ENCODE peak calls at places on chromosomes 3 and 15, in nine cellular contexts. A is A549, K is osteoblast, G is left lung, H is brain microvascular endothelial cell, U is HCT116, X is choroid plexus epithelial cell, V is body of pancreas, Y is coronary artery. Q is an unnamed sample.

GRCh38 chr3:37779289-37780152 is 82.2 kb upstream of the CTDSPL start:
- DNase-seq in G (no peak), U (peak; percentile 69), A (peak; percentile 85), Y (no peak), K (peak; percentile 83), X (peak; percentile 94), H (peak; percentile 51), V (peak; percentile 52), Q (peak; percentile 83)

GRCh38 chr3:7565574-7565973 is 704.7 kb downstream of the GRM7 start:
- DNase-seq in G (no peak), A (no peak), X (no peak), K (no peak), Y (no peak), V (no peak), H (no peak), U (no peak), Q (peak; percentile 4)

GRCh38 chr3:164332856-164333802 is 745.2 kb downstream of the SI start:
- DNase-seq in Y (no peak), A (no peak), K (no peak), U (no peak), X (peak; percentile 20), G (no peak), V (no peak), H (peak; percentile 13), Q (no peak)

GRCh38 chr3:156135921-156136655 is 15.7 kb downstream of the KCNAB1 start:
- DNase-seq in Y (no peak), G (no peak), K (no peak), V (no peak), U (no peak), X (no peak), A (peak; percentile 12), H (no peak), Q (peak; percentile 10)

GRCh38 chr15:45921978-45922377 is 287.1 kb downstream of the SQOR start:
- DNase-seq in K (no peak), H (no peak), A (no peak), U (no peak), X (no peak), V (no peak), Y (no peak), G (no peak), Q (no peak)

GRCh38 chr3:140420621-140421357 is 257.1 kb upstream of the TRIM42 start:
- DNase-seq in H (peak; percentile 71), U (no peak), G (no peak), V (peak; percentile 63), K (no peak), Y (no peak), A (peak; percentile 8), X (peak; percentile 77), Q (peak; percentile 48)

GRCh38 chr3:110419096-110419495 is 652.5 kb upstream of the NECTIN3 start:
- DNase-seq in K (no peak), H (no peak), V (no peak), A (peak; percentile 47), G (no peak), U (no peak), X (peak; percentile 21), Y (no peak), Q (no peak)

GRCh38 chr3:114904633-114905032 is 242.5 kb downstream of the ZBTB20 start:
- DNase-seq in H (no peak), G (no peak), A (no peak), K (no peak), X (no peak), V (no peak), U (no peak), Y (no peak), Q (no peak)

GRCh38 chr3:9793161-9793781 is 389 bp downstream of the ARPC4 start:
- DNase-seq in A (peak; percentile 61), U (no peak), V (no peak), X (peak; percentile 64), Y (no peak), H (peak; percentile 40), G (peak; percentile 58), K (peak; percentile 89), Q (peak; percentile 51)

GRCh38 chr3:69161587-69162196 is 39.3 kb upstream of the LMOD3 start:
- DNase-seq in U (peak; percentile 41), A (peak; percentile 42), H (peak; percentile 51), K (no peak), V (peak; percentile 35), X (peak; percentile 76), Y (no peak), G (no peak), Q (peak; percentile 63)

GRCh38 chr3:119357190-119357589 is 63.0 kb downstream of the ARHGAP31 start:
- DNase-seq in U (no peak), Y (no peak), G (peak; percentile 53), H (no peak), A (no peak), V (no peak), K (no peak), X (peak; percentile 45), Q (no peak)

GRCh38 chr3:27978440-27978839 is 256.3 kb upstream of the EOMES start:
- DNase-seq in H (no peak), K (no peak), A (no peak), X (no peak), V (no peak), U (no peak), G (no peak), Y (no peak), Q (peak; percentile 40)

GRCh38 chr3:138148503-138148902 is 16.3 kb upstream of the A4GNT start:
- DNase-seq in Y (no peak), V (no peak), A (no peak), G (no peak), H (no peak), X (peak; percentile 28), U (no peak), K (peak; percentile 38), Q (peak; percentile 8)

GRCh38 chr15:74798388-74799254 is 14.0 kb upstream of the LMAN1L start:
- DNase-seq in X (no peak), H (no peak), G (no peak), V (peak; percentile 91), U (no peak), Y (no peak), A (no peak), K (peak; percentile 62), Q (no peak)

GRCh38 chr15:73386238-73386637 is 17.5 kb upstream of the HCN4 start:
- DNase-seq in A (no peak), V (no peak), U (no peak), H (no peak), G (no peak), Y (no peak), X (no peak), K (peak; percentile 55), Q (no peak)

DNA sequence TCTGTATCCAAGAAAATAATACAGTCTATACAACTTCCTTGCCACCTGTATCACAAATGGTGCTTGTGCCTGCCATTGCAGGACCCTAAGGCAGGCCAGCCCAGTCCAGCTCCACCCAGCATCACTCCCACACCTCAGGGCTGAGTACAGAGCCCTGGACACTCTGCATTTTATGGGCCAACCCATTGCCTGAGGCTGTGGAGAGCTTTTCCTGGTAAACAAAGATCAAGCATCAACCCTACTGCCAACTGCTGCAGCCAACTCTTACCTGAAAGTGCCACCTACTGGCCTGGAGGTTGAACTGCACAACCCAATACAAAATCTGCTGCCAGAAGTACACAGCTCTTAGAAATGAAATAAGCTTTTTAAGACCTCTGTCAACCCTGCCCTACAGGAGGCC is 1082.2 kb downstream of the NAALADL2 start:
- DNase-seq in U (no peak), G (no peak), H (no peak), A (peak; percentile 6), Y (no peak), X (peak; percentile 24), K (no peak), V (no peak), Q (peak; percentile 20)
- TF ChIP-seq CTCF in U (peak; percentile 47), G (no peak), H (peak; percentile 59), A (no peak), Y (no peak), X (peak; percentile 47), K (peak; percentile 23), V (no peak), Q (peak; percentile 47)

GRCh38 chr15:100942656-100943055 is 23.5 kb downstream of the LRRK1 start:
- DNase-seq in Y (no peak), A (no peak), G (no peak), H (no peak), X (no peak), K (no peak), V (no peak), U (no peak), Q (no peak)

GRCh38 chr15:100943074-100943473 is 23.9 kb downstream of the LRRK1 start:
- DNase-seq in V (no peak), X (no peak), U (no peak), Y (no peak), K (no peak), H (no peak), G (no peak), A (no peak), Q (peak; percentile 24)

GRCh38 chr15:100945006-100945405 is 25.8 kb downstream of the LRRK1 start:
- DNase-seq in V (no peak), H (no peak), K (no peak), U (no peak), A (no peak), X (no peak), G (no peak), Y (no peak), Q (no peak)

GRCh38 chr15:100941536-100941935 is 22.4 kb downstream of the LRRK1 start:
- DNase-seq in K (no peak), H (no peak), V (no peak), Y (no peak), U (no peak), G (no peak), X (no peak), A (no peak), Q (no peak)

GRCh38 chr15:100944237-100944875 is 25.2 kb downstream of the LRRK1 start:
- DNase-seq in Y (no peak), X (no peak), K (no peak), G (no peak), U (no peak), A (no peak), V (no peak), H (no peak), Q (peak; percentile 27)
- H3K4me3 ChIP-seq in Y (no peak overlapping the region), X (no peak overlapping the region), K (no peak overlapping the region), G (no peak overlapping the region), U (no peak overlapping the region), A (no peak overlapping the region), V (no peak overlapping the region), H (no peak overlapping the region), Q (no peak overlapping the region)

DNA sequence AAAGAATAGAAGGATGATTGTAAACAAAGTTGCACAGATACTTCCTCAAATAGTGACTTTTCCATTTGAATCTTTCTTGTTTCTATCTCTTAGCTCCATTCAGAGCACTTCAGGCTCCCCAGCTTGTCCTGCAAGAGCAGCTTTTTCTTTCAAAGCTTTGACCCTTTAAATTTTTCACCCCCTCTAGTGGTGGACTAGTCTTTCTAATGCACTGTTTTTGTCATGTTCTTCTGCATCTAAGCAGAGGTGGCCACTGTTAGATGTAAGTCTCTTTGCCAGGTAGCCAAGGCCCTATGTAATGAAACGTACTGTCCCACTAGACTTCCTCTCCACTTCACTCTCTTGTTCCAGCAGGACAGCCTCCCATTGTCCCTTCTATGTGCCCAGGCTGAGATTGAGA is 74.0 kb upstream of the MANF start:
- DNase-seq in G (no peak), X (peak; percentile 61), U (peak; percentile 23), K (peak; percentile 87), H (peak; percentile 15), V (no peak), Y (no peak), A (peak; percentile 21), Q (peak; percentile 28)
- TF ChIP-seq CTCF in G (peak; percentile 16), X (peak; percentile 62), U (peak; percentile 58), K (peak; percentile 64), H (peak; percentile 62), V (no peak), Y (no peak), A (peak; percentile 40), Q (peak; percentile 45)

DNA sequence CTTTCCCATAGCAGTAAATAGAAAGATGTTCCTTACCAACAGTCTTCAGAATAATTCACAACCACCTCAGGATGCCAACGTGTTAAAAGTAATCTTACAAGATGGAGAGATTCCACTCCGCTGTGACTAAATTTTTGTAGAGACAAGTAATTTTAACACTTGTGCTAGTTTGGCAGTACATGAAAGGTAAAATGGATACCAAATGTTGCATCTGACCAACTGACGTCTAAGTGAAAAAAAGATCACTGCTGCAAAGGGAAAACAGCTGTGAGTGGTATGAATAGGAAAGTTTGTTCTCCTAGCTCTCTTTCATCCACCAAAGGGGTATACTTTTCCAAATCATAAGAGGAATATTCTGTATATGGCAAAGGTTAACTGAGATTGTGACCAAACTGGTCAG is 2.6 kb downstream of the SPG21 start:
- DNase-seq in X (no peak), H (no peak), Y (no peak), V (no peak), G (no peak), U (no peak), K (peak; percentile 17), A (no peak), Q (peak; percentile 56)
- H3K4me3 ChIP-seq in X (no peak overlapping the region), H (no peak overlapping the region), Y (no peak overlapping the region), V (no peak overlapping the region), G (no peak overlapping the region), U (no peak overlapping the region), K (no peak overlapping the region), A (no peak overlapping the region), Q (no peak overlapping the region)

Q was measured in fibroblast of mammary gland.